ENCODE peak calls at places on chromosomes 5 and 9, in ten cellular contexts. P is stimulated activated CD4-positive, alpha-beta T cell treated with anti-CD3 and anti-CD28 coated beads, Interleukin-2, amount 100 ng/mL, for 24 hours; A is occipital lobe; D is naive thymus-derived CD8-positive, alpha-beta T cell; R is activated T-cell treated with anti-CD3 and anti-CD28 coated beads for 24 hours; W is Calu3; L is WTC11; O is renal cortical epithelial cell; X is DMS153; C is EH. E is an unnamed sample.

GRCh38 chr5:16464664-16465543 is 696 bp downstream of the ZNF622 start:
- DNase-seq in A (no peak), C (peak), X (no peak), L (no peak), W (no peak), D (no peak), O (no peak), R (no peak), P (no peak), E (peak)

GRCh38 chr5:175816348-175816747 is 55.0 kb upstream of the CPLX2 start:
- DNase-seq in C (no peak), L (no peak), R (no peak), D (no peak), O (no peak), A (no peak), P (no peak), X (no peak), W (no peak), E (no peak)

GRCh38 chr5:4862500-4862899 is 277.6 kb upstream of the ADAMTS16 start:
- DNase-seq in C (peak), O (peak), P (no peak), L (no peak), X (peak), D (no peak), A (no peak), R (no peak), W (no peak), E (peak)

GRCh38 chr5:173310861-173311515 is 17.2 kb downstream of the STC2 start:
- DNase-seq in P (no peak), C (peak), O (no peak), X (no peak), R (no peak), L (no peak), W (no peak), A (peak), D (no peak), E (no peak)

GRCh38 chr5:128105203-128105602 is 21.6 kb downstream of the SLC12A2 start:
- DNase-seq in C (no peak), X (no peak), D (no peak), R (no peak), L (no peak), W (no peak), O (no peak), P (no peak), A (no peak), E (no peak)

GRCh38 chr5:135353952-135354721 is 44.9 kb downstream of the MACROH2A1 start:
- DNase-seq in R (no peak), D (no peak), C (peak), P (no peak), W (no peak), A (no peak), X (no peak), L (no peak), O (no peak), E (no peak)

GRCh38 chr9:78064075-78064474 is 32.5 kb upstream of the GNAQ start:
- DNase-seq in D (no peak), O (no peak), R (no peak), L (no peak), W (no peak), C (no peak), A (no peak), X (no peak), P (no peak), E (no peak)

GRCh38 chr5:109038209-109038840 is 290.6 kb downstream of the FER start:
- DNase-seq in P (no peak), C (peak), R (no peak), X (no peak), L (no peak), W (no peak), A (no peak), D (no peak), O (peak), E (peak)

GRCh38 chr5:126486332-126486731 is 63.1 kb downstream of the GRAMD2B start:
- DNase-seq in D (no peak), O (no peak), P (no peak), L (no peak), R (no peak), W (no peak), A (peak), C (no peak), X (no peak), E (no peak)

GRCh38 chr5:134547999-134548626 is 22.6 kb downstream of the JADE2 start:
- DNase-seq in O (no peak), P (no peak), W (no peak), L (no peak), D (no peak), C (no peak), A (no peak), X (no peak), R (no peak), E (no peak)

GRCh38 chr9:91039125-91039834 is 237.7 kb downstream of the SYK start:
- DNase-seq in L (no peak), A (no peak), D (no peak), O (no peak), P (no peak), X (no peak), W (no peak), R (no peak), C (peak), E (no peak)

GRCh38 chr9:69996947-69997346 is 46.7 kb upstream of the MAMDC2 start:
- DNase-seq in W (no peak), D (no peak), C (no peak), X (peak), P (no peak), O (peak), L (no peak), R (no peak), A (no peak), E (no peak)

GRCh38 chr5:168931638-168932345 is 352.6 kb upstream of the PANK3 start:
- DNase-seq in R (no peak), A (no peak), O (peak), C (peak), L (no peak), W (no peak), D (no peak), X (no peak), P (no peak), E (peak)

GRCh38 chr5:124866355-124867063 is 120.1 kb upstream of the ZNF608 start:
- DNase-seq in O (no peak), W (no peak), A (no peak), X (no peak), L (no peak), R (no peak), D (no peak), C (peak), P (no peak), E (peak)

E was measured in kidney tubule cell.